ENCODE peak calls at places on chromosomes 6 and 20, in nine cellular contexts. D is GM23248; S is neuronal stem cell; V is suprapubic skin; I is effector memory CD4-positive, alpha-beta T cell; A is heart right ventricle; Y is fibroblast of lung; L is cardiac muscle cell; M is left ventricle myocardium inferior. G is an unnamed sample. For H3K27me3, the result is how much of the 10 kb centered on the place peaks cover.

GRCh38 chr20:35093245-35093884 is 758 bp upstream of the TRPC4AP start:
- DNase-seq in A (no peak), S (no peak), V (no peak), I (no peak), M (no peak), Y (peak), D (peak), L (peak), G (no peak)

GRCh38 chr6:31578461-31579118 is 3.2 kb downstream of the TNF start:
- DNase-seq in S (no peak), I (no peak), Y (no peak), A (no peak), D (no peak), M (no peak), L (no peak), V (no peak), G (no peak)

GRCh38 chr6:54533567-54533966 is 225.3 kb downstream of the TINAG start:
- DNase-seq in D (no peak), S (no peak), V (no peak), L (no peak), M (no peak), Y (no peak), I (no peak), A (no peak), G (no peak)

GRCh38 chr6:33981421-33981820 is 164.5 kb downstream of the GRM4 start:
- DNase-seq in M (no peak), S (no peak), A (no peak), L (no peak), D (no peak), V (peak), Y (no peak), I (no peak), G (no peak)

GRCh38 chr6:8803181-8803760 is 367.9 kb upstream of the SLC35B3 start:
- DNase-seq in M (no peak), I (no peak), Y (no peak), D (no peak), L (no peak), A (no peak), V (no peak), S (no peak), G (no peak)

GRCh38 chr20:37267684-37268313 is 6.2 kb upstream of the GHRH start:
- DNase-seq in D (no peak), Y (no peak), V (no peak), S (no peak), L (no peak), M (no peak), I (no peak), A (no peak), G (no peak)

GRCh38 chr6:53436904-53437303 is 88.2 kb upstream of the ELOVL5 start:
- DNase-seq in Y (peak), V (no peak), S (no peak), I (no peak), M (no peak), A (no peak), L (peak), D (peak), G (no peak)

GRCh38 chr20:60990647-60991046 is 261.4 kb upstream of the CDH4 start:
- DNase-seq in M (no peak), I (no peak), S (no peak), A (no peak), V (no peak), Y (no peak), L (no peak), D (no peak), G (no peak)

GRCh38 chr6:29263001-29263400 is 38.5 kb upstream of the OR14J1 start:
- DNase-seq in I (no peak), D (no peak), Y (no peak), M (no peak), V (no peak), A (no peak), S (no peak), L (no peak), G (no peak)

GRCh38 chr6:41966214-41966920 is 24.8 kb upstream of the CCND3 start:
- DNase-seq in L (no peak), V (no peak), Y (no peak), I (no peak), A (no peak), D (peak), M (no peak), S (no peak), G (no peak)

GRCh38 chr6:94956910-94957309 is 620.4 kb upstream of the MANEA start:
- DNase-seq in D (no peak), Y (no peak), M (no peak), L (no peak), V (no peak), A (no peak), S (no peak), I (no peak), G (no peak)

GRCh38 chr6:373773-374724 is 17.5 kb upstream of the IRF4 start:
- DNase-seq in M (no peak), A (no peak), S (no peak), D (peak), V (peak), L (peak), Y (peak), I (no peak), G (no peak)

GRCh38 chr20:60034231-60035110 is 76.2 kb downstream of the CDH26 start:
- DNase-seq in S (peak), A (peak), M (peak), I (no peak), L (no peak), V (no peak), D (no peak), Y (no peak), G (no peak)

GRCh38 chr6:87092435-87092834 is 2.5 kb downstream of the CGA start:
- DNase-seq in V (no peak), M (no peak), S (no peak), L (no peak), A (no peak), Y (no peak), I (no peak), D (no peak), G (no peak)

GRCh38 chr20:37711001-37711400 is 17.2 kb downstream of the CTNNBL1 start:
- DNase-seq in I (no peak), Y (no peak), D (no peak), S (no peak), V (no peak), M (no peak), L (peak), A (no peak), G (no peak)

GRCh38 chr20:34861386-34862084 is 11.1 kb downstream of the GGT7 start:
- DNase-seq in I (no peak), L (no peak), Y (no peak), M (no peak), A (no peak), D (no peak), S (no peak), V (no peak), G (no peak)

GRCh38 chr6:83215131-83216047 is 22.2 kb downstream of the RWDD2A start:
- DNase-seq in A (peak), D (peak), Y (peak), L (peak), I (no peak), V (peak), M (peak), S (peak), G (peak)

GRCh38 chr6:117352466-117353081 is 73.2 kb downstream of the ROS1 start:
- DNase-seq in I (no peak), D (peak), A (no peak), S (no peak), Y (peak), L (peak), M (no peak), V (no peak), G (no peak)

GRCh38 chr6:127518710-127519468 is at the start of gene MTCL3:
- DNase-seq in S (peak), Y (peak), M (peak), I (no peak), A (peak), V (no peak), D (peak), L (peak), G (peak)

GRCh38 chr6:155993248-155993647 is 537.6 kb upstream of the NOX3 start:
- DNase-seq in S (no peak), M (no peak), Y (no peak), I (no peak), A (no peak), D (no peak), V (no peak), L (no peak), G (no peak)

GRCh38 chr6:112231609-112232060 is 22.7 kb downstream of the LAMA4 start:
- DNase-seq in L (peak), M (no peak), D (peak), V (no peak), Y (peak), I (no peak), A (no peak), S (no peak), G (no peak)

GRCh38 chr20:4041748-4042411 is 26.5 kb upstream of the RNF24 start:
- DNase-seq in I (no peak), M (peak), V (peak), L (peak), Y (peak), D (peak), S (no peak), A (no peak), G (peak)

GRCh38 chr6:43394982-43395381 is 25.5 kb upstream of the ZNF318 start:
- DNase-seq in S (no peak), M (no peak), L (no peak), Y (no peak), I (no peak), A (no peak), V (no peak), D (no peak), G (no peak)

GRCh38 chr6:46862381-46862780 is 59.4 kb downstream of the ADGRF5 start:
- DNase-seq in V (no peak), D (no peak), M (no peak), S (no peak), Y (no peak), I (no peak), A (no peak), L (no peak), G (no peak)

GRCh38 chr6:134806151-134806550 is 143.8 kb downstream of the ALDH8A1 start:
- DNase-seq in S (no peak), M (no peak), Y (no peak), D (no peak), I (no peak), L (no peak), A (no peak), V (no peak), G (no peak)

GRCh38 chr6:10478187-10479040 is 42.7 kb upstream of the GCNT2 start:
- DNase-seq in I (no peak), Y (peak), D (peak), V (no peak), A (no peak), M (no peak), L (peak), S (peak), G (no peak)

GRCh38 chr6:63537126-63537958 is 34.9 kb upstream of the LOC128125822 start:
- DNase-seq in Y (no peak), A (no peak), I (no peak), V (no peak), L (no peak), S (no peak), D (peak), M (no peak), G (no peak)

GRCh38 chr6:82818727-82819126 is 246.9 kb downstream of the UBE3D start:
- DNase-seq in S (no peak), A (no peak), Y (peak), I (no peak), L (peak), D (peak), M (no peak), V (no peak), G (no peak)

GRCh38 chr6:36917541-36918193 is 31.9 kb downstream of the C6orf89 start:
- DNase-seq in V (peak), I (no peak), D (peak), S (no peak), L (peak), A (no peak), M (peak), Y (peak), G (no peak)

GRCh38 chr20:12090920-12091319 is 173.2 kb downstream of the BTBD3 start:
- DNase-seq in V (no peak), Y (no peak), S (no peak), L (no peak), I (no peak), A (no peak), M (no peak), D (no peak), G (no peak)

GRCh38 chr20:62650551-62651284 is 8.4 kb downstream of the SLCO4A1 start:
- DNase-seq in S (no peak), D (no peak), V (no peak), Y (no peak), I (no peak), L (no peak), M (no peak), A (no peak), G (no peak)

GRCh38 chr20:62652894-62653305 is 10.6 kb downstream of the SLCO4A1 start:
- DNase-seq in S (no peak), M (no peak), I (no peak), D (no peak), L (no peak), V (no peak), Y (no peak), A (peak), G (no peak)

GRCh38 chr20:62653373-62653772 is 11.1 kb downstream of the SLCO4A1 start:
- DNase-seq in V (no peak), S (no peak), I (no peak), D (no peak), Y (no peak), L (no peak), A (no peak), M (no peak), G (no peak)

GRCh38 chr20:62652051-62652893 is 10.0 kb downstream of the SLCO4A1 start:
- DNase-seq in A (peak), I (peak), M (peak), L (peak), Y (peak), S (no peak), D (peak), V (peak), G (no peak)

DNA sequence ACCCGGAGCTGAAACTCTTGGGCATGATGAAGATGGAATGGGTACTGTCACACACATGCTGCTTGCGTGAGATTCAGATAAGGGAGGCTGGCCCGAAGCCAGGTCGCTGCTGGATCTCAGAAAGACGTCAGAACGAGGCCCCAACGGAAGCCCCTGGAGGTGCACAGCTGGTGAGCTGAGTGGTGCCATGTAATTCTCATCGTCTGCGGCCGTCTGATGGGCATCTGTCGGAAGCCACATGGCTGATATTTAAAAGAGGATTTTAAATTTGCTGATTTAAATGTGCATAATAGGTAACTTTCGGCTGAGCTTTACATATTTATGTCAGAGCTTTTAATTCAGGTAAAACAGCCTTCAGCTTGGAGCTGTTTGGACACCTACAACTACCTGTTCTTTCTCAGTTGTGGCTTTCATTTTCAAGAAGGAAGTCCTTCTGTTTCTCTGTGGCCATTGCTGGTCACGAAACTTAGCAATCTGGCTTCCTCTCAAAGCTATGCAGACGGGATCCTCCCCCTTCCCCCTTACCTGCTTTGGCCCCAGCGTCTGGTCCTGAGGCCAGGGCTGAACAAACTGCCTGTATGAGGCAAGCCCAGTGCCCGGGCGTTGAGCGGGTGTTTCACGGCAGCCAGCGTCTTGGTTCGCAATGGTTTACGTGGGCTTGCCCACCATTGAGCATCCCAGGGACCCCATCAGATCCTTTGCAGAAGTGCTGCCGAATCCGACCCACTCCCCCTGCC is 9.2 kb downstream of the SLCO4A1 start:
- DNase-seq in M (peak), S (no peak), V (peak), A (peak), Y (peak), L (peak), I (peak), D (no peak), G (peak)
- H3K27me3 ChIP-seq in M (under half), S (under half), V (under half), A (under half), Y (under half), L (under half), I (under half), D (under half), G (under half)

GRCh38 chr20:58545565-58546195 is 30.5 kb upstream of the APCDD1L start:
- DNase-seq in V (no peak), L (no peak), I (no peak), Y (no peak), D (peak), S (no peak), A (no peak), M (no peak), G (no peak)
- H3K27me3 ChIP-seq in V (under half), L (under half), I (under half), Y (under half), D (under half), S (under half), A (under half), M (half or more), G (under half)

DNA sequence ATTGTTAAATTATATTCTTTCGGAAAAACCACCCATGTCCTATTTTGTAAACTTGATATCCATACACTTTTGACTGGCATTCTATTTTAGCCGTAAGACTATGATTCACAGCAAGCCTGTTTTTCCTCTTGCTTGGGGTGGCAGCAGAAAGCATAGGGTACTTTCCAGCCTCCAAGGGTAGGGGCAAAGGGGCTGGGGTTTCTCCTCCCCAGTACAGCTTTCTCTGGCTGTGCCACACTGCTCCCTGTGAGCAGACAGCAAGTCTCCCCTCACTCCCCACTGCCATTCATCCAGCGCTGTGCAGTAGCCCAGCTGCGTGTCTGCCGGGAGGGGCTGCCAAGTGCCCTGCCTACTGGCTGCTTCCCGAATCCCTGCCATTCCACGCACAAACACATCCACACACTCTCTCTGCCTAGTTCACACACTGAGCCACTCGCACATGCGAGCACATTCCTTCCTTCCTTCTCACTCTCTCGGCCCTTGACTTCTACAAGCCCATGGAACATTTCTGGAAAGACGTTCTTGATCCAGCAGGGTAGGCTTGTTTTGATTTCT is 2.1 kb upstream of the ESR1 start:
- DNase-seq in D (peak), V (no peak), Y (no peak), A (no peak), M (peak), S (no peak), I (no peak), L (no peak), G (no peak)
- H3K27me3 ChIP-seq in D (half or more), V (under half), Y (under half), A (half or more), M (under half), S (under half), I (under half), L (half or more), G (under half)

GRCh38 chr20:46991850-46992639 is 97.4 kb downstream of the EYA2 start:
- DNase-seq in L (no peak), Y (no peak), D (no peak), M (no peak), I (no peak), A (no peak), S (no peak), V (no peak), G (no peak)

GRCh38 chr20:46990811-46991567 is 96.3 kb downstream of the EYA2 start:
- DNase-seq in Y (no peak), V (no peak), D (no peak), A (no peak), M (no peak), L (no peak), I (no peak), S (no peak), G (no peak)

GRCh38 chr20:46993465-46994095 is 98.9 kb downstream of the EYA2 start:
- DNase-seq in V (no peak), L (no peak), D (no peak), M (no peak), I (no peak), A (no peak), Y (no peak), S (no peak), G (no peak)

GRCh38 chr20:46994341-46994740 is 99.7 kb downstream of the EYA2 start:
- DNase-seq in V (no peak), S (no peak), I (no peak), L (no peak), A (no peak), D (no peak), M (no peak), Y (no peak), G (no peak)

GRCh38 chr20:46992640-46993035 is 98.0 kb downstream of the EYA2 start:
- DNase-seq in D (no peak), M (no peak), L (no peak), A (no peak), V (no peak), S (no peak), Y (no peak), I (no peak), G (no peak)
- H3K27me3 ChIP-seq in D (under half), M (half or more), L (under half), A (under half), V (under half), S (under half), Y (under half), I (under half), G (under half)

DNA sequence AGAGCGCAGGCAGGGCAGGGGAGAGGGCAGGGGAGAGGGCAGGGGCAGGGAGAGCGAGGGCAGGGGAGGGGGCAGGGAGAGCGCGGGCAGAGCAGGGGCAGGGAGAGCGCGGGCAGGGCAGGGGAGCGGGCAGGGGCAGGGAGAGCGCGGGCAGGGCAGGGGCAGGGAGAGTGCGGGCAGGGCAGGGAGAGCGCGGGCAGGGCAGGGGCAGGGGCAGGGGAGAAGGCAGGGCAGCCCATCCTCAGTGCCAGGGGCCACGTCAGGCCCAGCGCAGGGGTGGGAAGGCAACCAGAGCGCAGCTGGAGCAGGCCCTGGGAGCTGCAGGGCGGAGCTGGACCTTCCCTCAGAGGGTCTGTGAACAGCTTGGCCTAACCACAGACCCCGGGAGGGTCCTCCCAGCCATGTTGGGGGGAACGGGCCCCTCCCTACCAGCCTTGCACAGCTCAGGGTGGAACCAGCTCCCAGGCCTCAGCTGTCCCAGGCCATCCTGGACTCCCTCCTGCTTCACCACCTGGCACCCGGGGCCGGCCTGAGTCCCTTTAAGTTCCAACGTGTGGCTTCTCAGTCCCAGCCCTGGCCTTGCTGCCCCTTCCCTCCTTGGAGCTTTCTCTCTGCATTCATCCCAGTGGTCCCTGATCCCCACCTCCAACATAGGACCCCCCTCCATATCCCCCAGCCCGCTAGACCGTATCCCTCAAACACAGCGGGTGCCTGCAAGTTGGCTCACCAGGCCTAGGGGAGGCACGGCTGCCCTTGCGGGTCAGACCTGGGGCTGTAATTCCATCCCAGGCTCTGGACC is 5.5 kb upstream of the ZBTB46 start:
- DNase-seq in D (no peak), I (no peak), L (no peak), Y (no peak), V (no peak), S (no peak), M (no peak), A (no peak), G (no peak)
- H3K27me3 ChIP-seq in D (under half), I (under half), L (under half), Y (under half), V (under half), S (under half), M (under half), A (under half), G (under half)

GRCh38 chr6:149964243-149965190 is 774 bp downstream of the ULBP1 start:
- DNase-seq in S (no peak), A (no peak), I (no peak), V (no peak), M (no peak), Y (peak), L (peak), D (peak), G (no peak)
- H3K27me3 ChIP-seq in S (under half), A (half or more), I (under half), V (half or more), M (half or more), Y (under half), L (half or more), D (under half), G (under half)